ENCODE peak calls at places on chromosomes 11 and 22, in seven cellular contexts. K is H7; D is ovary; N is CD8-positive, alpha-beta T cell; S is dorsolateral prefrontal cortex; H is Karpas-422; Y is BE2C. Q is an unnamed sample.

GRCh38 chr11:114157476-114158050 is 98.1 kb downstream of the ZBTB16 start:
- DNase-seq in Y (no peak), H (no peak), S (no peak), K (no peak), D (no peak), N (no peak), Q (no peak)

GRCh38 chr22:40385041-40385782 is 14.8 kb downstream of the SGSM3 start:
- DNase-seq in K (no peak), N (peak; percentile 33), S (no peak), H (peak; percentile 77), Y (no peak), D (no peak), Q (no peak)

GRCh38 chr11:6841694-6842093 is 3.8 kb upstream of the OR10A5 start:
- DNase-seq in D (no peak), S (no peak), Y (no peak), K (no peak), N (no peak), H (no peak), Q (no peak)

GRCh38 chr11:64661622-64662021 is 61.4 kb downstream of the NRXN2 start:
- DNase-seq in Y (no peak), H (no peak), N (no peak), S (no peak), K (no peak), D (no peak), Q (no peak)

GRCh38 chr11:7020183-7020917 is at the start of the genes NLRP14 and ZNF214:
- DNase-seq in D (peak; percentile 95), Y (peak; percentile 60), N (no peak), S (peak; percentile 90), K (peak; percentile 88), H (no peak), Q (peak; percentile 97)

GRCh38 chr22:39017596-39018365 is 3.1 kb upstream of the APOBEC3D start:
- DNase-seq in H (peak; percentile 21), N (no peak), S (no peak), K (peak; percentile 80), D (no peak), Y (no peak), Q (no peak)

GRCh38 chr22:44845796-44846720 is 93.7 kb downstream of the ARHGAP8 start:
- DNase-seq in H (no peak), Y (no peak), N (no peak), D (no peak), S (no peak), K (peak; percentile 30), Q (no peak)

GRCh38 chr22:40919446-40919845 is 31.7 kb upstream of the RBX1 start:
- DNase-seq in N (no peak), Y (no peak), S (no peak), D (no peak), K (no peak), H (no peak), Q (no peak)

GRCh38 chr11:72239296-72239848 is 4.6 kb downstream of the PHOX2A start:
- DNase-seq in H (peak; percentile 54), D (peak; percentile 61), K (no peak), Y (peak; percentile 94), N (no peak), S (no peak), Q (peak; percentile 71)

GRCh38 chr11:100445231-100445735 is 241.8 kb upstream of the ARHGAP42 start:
- DNase-seq in N (no peak), K (peak; percentile 12), S (no peak), H (no peak), D (no peak), Y (no peak), Q (no peak)

GRCh38 chr11:57255618-57256017 is 18.6 kb upstream of the APLNR start:
- DNase-seq in S (no peak), K (no peak), H (no peak), Y (no peak), D (no peak), N (no peak), Q (no peak)

GRCh38 chr11:86228967-86229330 is 15.6 kb upstream of the EED start:
- DNase-seq in S (no peak), D (no peak), K (no peak), N (no peak), Y (no peak), H (no peak), Q (no peak)

GRCh38 chr11:103910721-103911120 is 125.7 kb upstream of the DDI1 start:
- DNase-seq in N (no peak), D (no peak), H (no peak), K (no peak), S (no peak), Y (no peak), Q (no peak)

GRCh38 chr11:117582491-117582890 is 214.5 kb downstream of the DSCAML1 start:
- DNase-seq in K (no peak), Y (no peak), S (no peak), N (no peak), D (no peak), H (no peak), Q (no peak)

GRCh38 chr11:112852141-112852853 is 108.9 kb upstream of the NCAM1 start:
- DNase-seq in S (no peak), Y (no peak), H (no peak), K (no peak), D (no peak), N (no peak), Q (no peak)

GRCh38 chr22:27718186-27719032 is 83.1 kb downstream of the MN1 start:
- DNase-seq in N (no peak), K (peak; percentile 60), Y (peak; percentile 73), S (no peak), D (peak; percentile 32), H (no peak), Q (no peak)

GRCh38 chr11:44539971-44540370 is 25.5 kb upstream of the CD82 start:
- DNase-seq in H (no peak), K (no peak), N (no peak), S (no peak), D (no peak), Y (no peak), Q (no peak)

GRCh38 chr11:69242583-69242940 is 51.4 kb upstream of the MYEOV start:
- DNase-seq in N (no peak), H (no peak), Y (no peak), K (no peak), S (no peak), D (no peak), Q (no peak)
- H3K4me3 ChIP-seq in N (no peak overlapping the region), H (no peak overlapping the region), Y (no peak overlapping the region), K (no peak overlapping the region), S (no peak overlapping the region), D (no peak overlapping the region), Q (no peak overlapping the region)

DNA sequence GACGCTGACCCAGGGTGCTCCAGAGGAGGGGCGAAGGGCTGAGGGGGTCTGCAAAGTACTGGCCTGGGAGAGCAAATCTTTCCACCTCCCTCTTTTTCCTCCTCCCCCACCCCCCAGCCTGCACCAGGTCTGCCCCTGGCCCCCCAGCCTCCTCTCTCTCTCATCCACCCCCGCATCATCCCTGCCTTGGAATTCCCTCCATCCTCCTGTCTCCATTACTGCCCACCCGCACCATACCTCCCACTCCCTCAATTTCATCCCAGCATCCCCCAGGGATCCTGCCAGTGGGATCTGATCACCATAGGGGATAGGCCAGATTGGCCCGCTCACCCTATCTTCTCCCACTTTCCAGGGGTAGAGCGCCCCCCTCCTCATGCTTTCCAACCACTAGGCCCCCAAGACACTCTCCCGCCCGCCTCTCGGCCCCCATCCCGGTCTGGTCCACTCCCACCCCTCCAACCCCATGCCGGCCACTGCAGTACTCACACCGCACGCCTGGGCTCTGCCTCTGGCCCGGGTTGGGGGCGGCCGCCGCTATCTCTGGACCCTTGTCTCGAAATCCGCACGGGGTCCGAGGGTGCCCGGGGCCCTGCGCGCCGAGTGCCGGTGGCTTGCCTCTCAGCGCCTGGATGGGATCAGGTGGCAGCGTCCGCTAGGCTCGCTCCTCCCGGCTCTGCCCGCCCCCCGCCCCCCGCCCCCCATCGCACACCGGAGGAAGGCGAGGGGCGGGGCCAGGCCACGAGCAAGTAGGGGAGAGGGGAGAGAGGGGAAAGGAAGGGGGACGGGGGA is at the start of gene GAL3ST3:
- DNase-seq in D (no peak), K (peak; percentile 98), Y (no peak), S (no peak), N (no peak), H (no peak), Q (no peak)
- H3K4me3 ChIP-seq in D (peak within 1 kb of the TSS; percentile 25), K (peak within 1 kb of the TSS; percentile 64), Y (peak within 1 kb of the TSS; percentile 35), S (peak within 1 kb of the TSS; percentile 49), N (no peak within 1 kb of the TSS), H (no peak within 1 kb of the TSS), Q (no peak within 1 kb of the TSS)

GRCh38 chr11:83724704-83725114 is 438.5 kb upstream of the CCDC90B start:
- DNase-seq in K (peak; percentile 4), D (peak; percentile 13), H (no peak), Y (peak; percentile 12), N (no peak), S (peak; percentile 32), Q (peak; percentile 67)
- H3K4me3 ChIP-seq in K (peak overlapping the region; percentile 16), D (peak overlapping the region; percentile 36), H (peak overlapping the region; percentile 52), Y (peak overlapping the region; percentile 62), N (no peak overlapping the region), S (no peak overlapping the region), Q (peak overlapping the region; percentile 4)

DNA sequence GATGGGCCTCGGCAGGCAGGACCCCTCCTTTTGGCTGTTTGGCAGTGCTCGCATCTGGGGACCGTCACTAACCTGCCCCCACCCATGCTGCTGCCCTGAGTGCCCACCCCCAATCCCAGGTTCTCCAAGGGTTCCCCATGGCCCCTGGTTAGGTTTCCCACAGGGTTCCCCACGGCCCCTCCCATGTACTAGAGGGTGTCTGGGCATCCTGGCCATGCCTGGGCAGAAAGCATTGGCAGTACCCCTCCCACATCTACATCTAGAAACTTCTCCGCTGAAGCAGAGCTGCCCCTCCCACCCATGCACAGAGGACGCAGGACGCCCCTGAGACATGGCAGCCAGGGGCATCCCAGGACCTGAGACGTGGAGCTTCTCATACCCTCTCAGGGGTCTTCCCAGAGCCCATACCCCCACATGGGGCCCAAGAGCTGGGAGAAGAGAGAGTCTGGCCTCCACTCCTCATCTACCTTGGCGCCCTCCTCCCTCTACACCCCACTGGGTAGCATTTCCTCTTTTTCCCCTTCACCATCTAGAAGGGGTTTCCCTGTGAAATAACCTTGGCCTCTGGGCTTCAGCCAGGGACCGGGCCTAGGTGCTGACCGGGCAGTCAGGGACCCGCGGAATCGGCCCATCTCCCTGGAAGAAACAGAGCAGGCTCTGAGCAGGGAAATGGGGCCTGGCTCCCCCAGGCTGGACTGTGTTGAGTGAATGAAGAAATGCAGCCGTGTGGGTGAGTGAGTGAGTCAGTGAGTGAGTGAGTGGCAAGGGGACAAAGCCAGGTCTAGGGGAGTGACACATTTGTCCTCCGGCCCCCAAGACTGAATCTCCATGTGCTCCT is 987.3 kb downstream of the BRD1 start:
- DNase-seq in D (no peak), N (no peak), K (no peak), S (no peak), Y (no peak), H (peak; percentile 40), Q (no peak)
- H3K4me3 ChIP-seq in D (no peak overlapping the region), N (no peak overlapping the region), K (no peak overlapping the region), S (no peak overlapping the region), Y (no peak overlapping the region), H (no peak overlapping the region), Q (no peak overlapping the region)

GRCh38 chr22:32686354-32686753 is 115.2 kb upstream of the TIMP3 start:
- DNase-seq in N (no peak), S (no peak), D (no peak), Y (no peak), H (no peak), K (no peak), Q (no peak)
- H3K4me3 ChIP-seq in N (no peak overlapping the region), S (no peak overlapping the region), D (no peak overlapping the region), Y (no peak overlapping the region), H (no peak overlapping the region), K (no peak overlapping the region), Q (no peak overlapping the region)